ENCODE peak calls at places on chromosomes 7 and 10, in nine cellular contexts. M, K, X, S, T, D, B, Y and V are unnamed samples.

GRCh38 chr10:128885573-128886555 is 581.2 kb upstream of the MGMT start:
- DNase-seq in M (no peak), K (no peak), X (peak), S (no peak), T (no peak), D (no peak), B (no peak), Y (no peak), V (no peak)

GRCh38 chr10:71393841-71394475 is 2.8 kb upstream of the CDH23 start:
- DNase-seq in M (no peak), K (no peak), X (peak), S (no peak), T (no peak), D (no peak), B (no peak), Y (no peak), V (no peak)

GRCh38 chr7:99618726-99619125 is 2.0 kb downstream of the ZSCAN25 start:
- DNase-seq in M (no peak), K (no peak), X (no peak), S (peak), T (peak), D (peak), B (no peak), Y (no peak), V (peak)

GRCh38 chr10:70890917-70891431 is 2.6 kb upstream of the PCBD1 start:
- DNase-seq in M (no peak), K (no peak), X (peak), S (no peak), T (no peak), D (peak), B (peak), Y (no peak), V (no peak)

GRCh38 chr7:85023066-85023687 is 163.7 kb downstream of the SEMA3D start:
- DNase-seq in M (no peak), K (peak), X (no peak), S (peak), T (peak), D (peak), B (peak), Y (peak), V (no peak)

GRCh38 chr10:133008196-133008595 is 65.8 kb upstream of the CFAP46 start:
- DNase-seq in M (no peak), K (no peak), X (no peak), S (no peak), T (no peak), D (no peak), B (no peak), Y (no peak), V (no peak)

GRCh38 chr10:5079836-5080235 is 14.4 kb upstream of the AKR1C3 start:
- DNase-seq in M (no peak), K (no peak), X (no peak), S (peak), T (no peak), D (no peak), B (no peak), Y (no peak), V (no peak)

GRCh38 chr10:110803830-110804338 is 67.8 kb upstream of the PDCD4 start:
- DNase-seq in M (peak), K (peak), X (no peak), S (peak), T (peak), D (peak), B (peak), Y (no peak), V (no peak)

GRCh38 chr10:122498521-122498920 is 37.2 kb downstream of the HTRA1 start:
- DNase-seq in M (no peak), K (no peak), X (no peak), S (no peak), T (no peak), D (no peak), B (no peak), Y (no peak), V (no peak)

GRCh38 chr10:58240531-58240930 is 27.2 kb downstream of the IPMK start:
- DNase-seq in M (no peak), K (peak), X (no peak), S (no peak), T (no peak), D (no peak), B (no peak), Y (no peak), V (no peak)

GRCh38 chr7:151249034-151249731 is 689 bp upstream of the SMARCD3 start:
- DNase-seq in M (no peak), K (peak), X (peak), S (peak), T (peak), D (peak), B (peak), Y (no peak), V (no peak)

GRCh38 chr7:88314092-88314491 is 7.4 kb upstream of the STEAP4 start:
- DNase-seq in M (no peak), K (no peak), X (no peak), S (no peak), T (no peak), D (peak), B (no peak), Y (no peak), V (no peak)

GRCh38 chr10:33758299-33758698 is 423.8 kb upstream of the NRP1 start:
- DNase-seq in M (no peak), K (no peak), X (no peak), S (no peak), T (no peak), D (no peak), B (no peak), Y (no peak), V (no peak)

GRCh38 chr10:21831986-21832735 is 171.4 kb downstream of the DNAJC1 start:
- DNase-seq in M (no peak), K (peak), X (no peak), S (no peak), T (peak), D (peak), B (no peak), Y (no peak), V (no peak)

GRCh38 chr7:42972703-42973500 is 40.7 kb downstream of the MRPL32 start:
- DNase-seq in M (no peak), K (peak), X (no peak), S (peak), T (no peak), D (peak), B (peak), Y (peak), V (peak)

GRCh38 chr10:113563306-113564088 is 10.6 kb downstream of the HABP2 start:
- DNase-seq in M (no peak), K (peak), X (peak), S (peak), T (peak), D (peak), B (peak), Y (peak), V (no peak)

GRCh38 chr7:30799206-30799975 is 28.2 kb downstream of the MINDY4 start:
- DNase-seq in M (peak), K (peak), X (no peak), S (peak), T (peak), D (peak), B (no peak), Y (peak), V (peak)

GRCh38 chr7:71408276-71408675 is 276.3 kb downstream of the GALNT17 start:
- DNase-seq in M (no peak), K (no peak), X (no peak), S (no peak), T (no peak), D (no peak), B (no peak), Y (no peak), V (no peak)

GRCh38 chr10:58175990-58176910 is 91.4 kb downstream of the IPMK start:
- DNase-seq in M (no peak), K (peak), X (no peak), S (peak), T (peak), D (peak), B (no peak), Y (no peak), V (no peak)

GRCh38 chr10:6766061-6766460 is 186.0 kb upstream of the PRKCQ start:
- DNase-seq in M (no peak), K (no peak), X (peak), S (no peak), T (no peak), D (peak), B (no peak), Y (no peak), V (no peak)

GRCh38 chr10:33334170-33334838 is at the start of gene NRP1:
- DNase-seq in M (no peak), K (no peak), X (no peak), S (peak), T (no peak), D (no peak), B (peak), Y (no peak), V (no peak)

GRCh38 chr10:47165711-47166404 is 134.1 kb upstream of the GDF10 start:
- DNase-seq in M (no peak), K (peak), X (peak), S (no peak), T (no peak), D (peak), B (peak), Y (peak), V (peak)

GRCh38 chr10:28249512-28249911 is 53.4 kb downstream of the MPP7 start:
- DNase-seq in M (no peak), K (no peak), X (no peak), S (no peak), T (no peak), D (no peak), B (no peak), Y (no peak), V (no peak)

GRCh38 chr7:150935149-150935548 is 43.0 kb downstream of the KCNH2 start:
- DNase-seq in M (no peak), K (no peak), X (peak), S (no peak), T (no peak), D (no peak), B (no peak), Y (no peak), V (no peak)

GRCh38 chr10:22491931-22492615 is 146.8 kb downstream of the SPAG6 start:
- DNase-seq in M (no peak), K (no peak), X (no peak), S (no peak), T (no peak), D (no peak), B (no peak), Y (no peak), V (no peak)

GRCh38 chr7:32142649-32143048 is 72.4 kb upstream of the PDE1C start:
- DNase-seq in M (no peak), K (peak), X (no peak), S (peak), T (peak), D (peak), B (no peak), Y (peak), V (no peak)

GRCh38 chr10:67936416-67936815 is 52.0 kb downstream of the SIRT1 start:
- DNase-seq in M (no peak), K (no peak), X (no peak), S (no peak), T (no peak), D (no peak), B (no peak), Y (no peak), V (no peak)

GRCh38 chr10:96252730-96253129 is 18.6 kb downstream of the BLNK start:
- DNase-seq in M (no peak), K (no peak), X (peak), S (no peak), T (no peak), D (no peak), B (no peak), Y (no peak), V (no peak)

GRCh38 chr7:147519062-147519461 is 1071.5 kb upstream of the C7orf33 start:
- DNase-seq in M (no peak), K (no peak), X (no peak), S (no peak), T (no peak), D (peak), B (no peak), Y (no peak), V (no peak)

GRCh38 chr10:69769395-69769989 is 32.2 kb upstream of the COL13A1 start:
- DNase-seq in M (no peak), K (peak), X (no peak), S (peak), T (peak), D (peak), B (no peak), Y (peak), V (peak)

GRCh38 chr7:134636008-134636449 is 10.6 kb upstream of the BPGM start:
- DNase-seq in M (peak), K (no peak), X (no peak), S (no peak), T (no peak), D (peak), B (no peak), Y (no peak), V (no peak)

GRCh38 chr10:91378061-91378460 is 32.1 kb upstream of the HECTD2 start:
- DNase-seq in M (no peak), K (peak), X (no peak), S (peak), T (peak), D (peak), B (no peak), Y (peak), V (no peak)

GRCh38 chr7:41581041-41581440 is 121.8 kb downstream of the INHBA start:
- DNase-seq in M (no peak), K (no peak), X (no peak), S (no peak), T (no peak), D (no peak), B (no peak), Y (no peak), V (no peak)

GRCh38 chr7:86768394-86768793 is 124.7 kb downstream of the GRM3 start:
- DNase-seq in M (no peak), K (no peak), X (no peak), S (no peak), T (no peak), D (no peak), B (no peak), Y (no peak), V (no peak)

GRCh38 chr7:29955799-29956476 is 33.7 kb downstream of the SCRN1 start:
- DNase-seq in M (no peak), K (no peak), X (no peak), S (no peak), T (no peak), D (no peak), B (no peak), Y (no peak), V (no peak)

GRCh38 chr7:7996568-7996967 is 28.0 kb downstream of the GLCCI1 start:
- DNase-seq in M (no peak), K (peak), X (no peak), S (peak), T (peak), D (no peak), B (peak), Y (no peak), V (peak)

GRCh38 chr7:49396194-49396593 is 377.2 kb upstream of the VWC2 start:
- DNase-seq in M (no peak), K (no peak), X (no peak), S (peak), T (peak), D (no peak), B (no peak), Y (no peak), V (no peak)

GRCh38 chr10:21524526-21525366 is 736 bp downstream of the SKIDA1 start:
- DNase-seq in M (no peak), K (peak), X (peak), S (no peak), T (peak), D (peak), B (peak), Y (no peak), V (no peak)

GRCh38 chr10:58919927-58920654 is 256.4 kb upstream of the PHYHIPL start:
- DNase-seq in M (no peak), K (peak), X (no peak), S (peak), T (peak), D (peak), B (no peak), Y (peak), V (peak)

DNA sequence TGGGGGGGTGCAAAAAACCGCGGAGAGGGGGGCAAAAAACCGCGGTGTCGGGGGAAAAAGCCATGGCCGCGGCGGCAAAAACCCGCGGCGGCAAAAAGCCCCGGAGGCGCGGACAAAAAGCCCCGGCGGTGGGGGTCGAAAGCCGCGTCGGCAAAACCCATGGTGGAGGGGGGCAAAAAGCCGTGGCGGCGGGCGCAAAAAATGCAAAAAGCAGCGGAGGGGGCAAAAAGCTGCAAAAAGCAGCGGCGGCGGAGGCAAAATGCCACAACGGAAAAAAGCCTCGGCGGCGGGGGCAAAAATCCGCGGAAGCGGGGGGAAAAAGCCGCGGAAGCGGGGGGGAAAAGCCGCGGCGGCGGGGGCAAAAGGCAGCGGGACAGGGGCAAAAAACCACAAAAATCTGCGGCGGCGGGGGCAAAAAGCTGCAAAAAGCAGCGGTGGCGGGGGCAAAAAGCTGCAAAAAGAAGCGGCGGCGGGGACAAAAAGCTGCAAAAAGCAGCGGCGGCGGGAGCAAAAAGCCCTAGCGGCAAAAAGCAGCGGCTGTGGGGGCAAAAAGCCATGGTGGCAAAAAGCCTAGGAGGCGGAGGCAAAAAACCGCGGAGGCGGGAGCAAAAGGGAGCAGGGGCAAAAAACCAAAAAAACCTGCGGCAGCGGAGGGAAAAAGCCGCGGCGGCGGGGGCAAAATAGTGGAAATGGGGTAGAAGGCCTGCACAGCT is 418.9 kb downstream of the ZNF716 start:
- DNase-seq in M (no peak), K (no peak), X (no peak), S (peak), T (no peak), D (no peak), B (no peak), Y (no peak), V (no peak)
- H3K4me3 ChIP-seq in M (no peak), K (peak), X (no peak), S (peak), T (no peak), D (peak), B (no peak), Y (peak), V (peak)

GRCh38 chr10:103525901-103526300 is 32.4 kb downstream of the NEURL1 start:
- DNase-seq in M (no peak), K (no peak), X (no peak), S (peak), T (no peak), D (no peak), B (no peak), Y (no peak), V (no peak)

GRCh38 chr10:103533827-103534226 is 40.3 kb downstream of the NEURL1 start:
- DNase-seq in M (no peak), K (no peak), X (peak), S (no peak), T (no peak), D (no peak), B (no peak), Y (no peak), V (no peak)

GRCh38 chr10:103523683-103524082 is 30.2 kb downstream of the NEURL1 start:
- DNase-seq in M (no peak), K (no peak), X (no peak), S (no peak), T (no peak), D (no peak), B (no peak), Y (no peak), V (no peak)

GRCh38 chr10:103529539-103529938 is 36.0 kb downstream of the NEURL1 start:
- DNase-seq in M (no peak), K (no peak), X (no peak), S (no peak), T (no peak), D (no peak), B (no peak), Y (no peak), V (no peak)

DNA sequence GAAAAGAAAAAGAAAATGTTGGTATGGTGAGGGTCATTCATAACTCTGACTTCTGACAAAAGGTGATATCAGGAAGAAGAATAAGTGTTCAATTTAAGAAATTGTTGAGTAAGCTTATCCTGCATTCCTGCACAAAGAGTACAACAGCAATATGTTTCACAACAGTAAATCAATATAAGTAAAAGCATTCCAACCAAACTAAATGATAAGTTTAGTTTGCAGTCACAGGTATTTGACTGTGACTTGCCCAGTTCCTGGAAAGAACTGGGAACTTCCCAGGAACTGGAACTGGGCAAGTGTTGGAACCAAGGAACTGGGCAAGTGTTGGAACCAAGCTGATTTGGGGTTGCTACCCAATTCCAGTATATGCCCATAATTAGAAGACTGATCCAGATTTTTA is 35.0 kb downstream of the NEURL1 start:
- DNase-seq in M (no peak), K (no peak), X (no peak), S (peak), T (no peak), D (no peak), B (no peak), Y (no peak), V (no peak)
- H3K4me3 ChIP-seq in M (no peak), K (no peak), X (no peak), S (no peak), T (no peak), D (no peak), B (no peak), Y (no peak), V (no peak)

GRCh38 chr10:44309939-44310761 is 74.7 kb downstream of the CXCL12 start:
- DNase-seq in M (no peak), K (no peak), X (no peak), S (no peak), T (no peak), D (no peak), B (no peak), Y (no peak), V (no peak)
- H3K4me3 ChIP-seq in M (no peak), K (no peak), X (no peak), S (no peak), T (no peak), D (no peak), B (no peak), Y (no peak), V (no peak)

GRCh38 chr10:63603709-63604445 is 82.7 kb downstream of the REEP3 start:
- DNase-seq in M (no peak), K (peak), X (no peak), S (no peak), T (no peak), D (no peak), B (no peak), Y (peak), V (no peak)
- H3K4me3 ChIP-seq in M (no peak), K (no peak), X (no peak), S (no peak), T (no peak), D (no peak), B (no peak), Y (no peak), V (no peak)

GRCh38 chr7:22855049-22855392 is 32.4 kb upstream of the TOMM7 start:
- DNase-seq in M (no peak), K (no peak), X (no peak), S (no peak), T (no peak), D (no peak), B (no peak), Y (peak), V (no peak)

GRCh38 chr7:22858640-22859561 is 36.3 kb upstream of the TOMM7 start:
- DNase-seq in M (no peak), K (peak), X (no peak), S (peak), T (peak), D (peak), B (no peak), Y (peak), V (peak)

GRCh38 chr7:22854158-22855048 is 31.8 kb upstream of the TOMM7 start:
- DNase-seq in M (peak), K (peak), X (peak), S (peak), T (peak), D (peak), B (peak), Y (peak), V (no peak)

GRCh38 chr7:22858274-22858639 is 35.6 kb upstream of the TOMM7 start:
- DNase-seq in M (no peak), K (no peak), X (no peak), S (no peak), T (no peak), D (no peak), B (no peak), Y (no peak), V (no peak)

DNA sequence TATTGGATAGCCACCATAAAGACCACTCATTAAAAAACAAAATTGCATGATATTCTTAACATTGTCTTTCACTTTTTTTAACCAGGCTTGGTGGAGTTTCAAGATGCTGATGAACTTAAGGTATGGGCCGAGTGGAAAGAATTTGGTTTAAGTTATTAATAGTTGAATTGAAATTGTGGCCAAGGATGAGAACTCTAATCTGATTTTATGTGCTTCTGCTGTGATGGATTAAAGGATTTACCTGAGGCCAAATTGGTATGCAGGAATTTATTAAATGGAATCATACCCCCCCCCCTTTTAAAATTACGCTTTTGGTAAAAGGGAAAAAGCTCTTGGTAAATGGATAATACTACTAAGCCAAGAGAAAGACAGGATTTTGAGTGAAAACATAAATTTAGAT is 33.8 kb upstream of the TOMM7 start:
- DNase-seq in M (no peak), K (no peak), X (no peak), S (no peak), T (no peak), D (no peak), B (no peak), Y (no peak), V (no peak)
- H3K4me3 ChIP-seq in M (peak), K (no peak), X (no peak), S (peak), T (peak), D (no peak), B (no peak), Y (no peak), V (no peak)

GRCh38 chr10:24951201-24952145 is 933 bp downstream of the PRTFDC1 start:
- DNase-seq in M (no peak), K (no peak), X (no peak), S (no peak), T (no peak), D (peak), B (peak), Y (no peak), V (no peak)
- H3K4me3 ChIP-seq in M (peak), K (peak), X (no peak), S (peak), T (no peak), D (peak), B (peak), Y (peak), V (peak)